ENCODE peak calls at places on chromosomes 1 and 21, in nine cellular contexts. E, B, R, F, K, P, L, I and J are unnamed samples.

GRCh38 chr1:1680031-1680911 is 12.3 kb downstream of the SLC35E2B start:
- DNase-seq in I (no peak), L (no peak), F (no peak), B (no peak), K (no peak), P (no peak), E (no peak), R (no peak), J (peak; percentile 4)

GRCh38 chr1:234932106-234932505 is 196.5 kb downstream of the TOMM20 start:
- DNase-seq in F (no peak), L (no peak), I (no peak), R (no peak), B (no peak), E (no peak), P (no peak), K (no peak), J (no peak)

GRCh38 chr1:3504151-3504822 is 49.8 kb downstream of the ARHGEF16 start:
- DNase-seq in K (no peak), F (peak; percentile 89), R (no peak), P (peak; percentile 64), E (no peak), B (peak; percentile 88), I (no peak), L (no peak), J (no peak)

GRCh38 chr1:11858968-11859871 is 475 bp upstream of the NPPB start:
- DNase-seq in K (peak; percentile 72), F (peak; percentile 49), E (no peak), I (peak; percentile 78), L (peak; percentile 69), R (peak; percentile 67), B (peak; percentile 52), P (no peak), J (peak; percentile 28)

GRCh38 chr1:14810631-14811325 is 212.3 kb downstream of the KAZN start:
- DNase-seq in K (no peak), I (no peak), F (no peak), E (no peak), R (no peak), B (no peak), P (no peak), L (no peak), J (no peak)

GRCh38 chr1:171486048-171486519 is 754 bp downstream of the PRRC2C start:
- DNase-seq in K (peak; percentile 83), P (peak; percentile 40), B (no peak), L (peak; percentile 76), I (no peak), E (peak; percentile 41), F (peak; percentile 81), R (peak; percentile 68), J (no peak)

GRCh38 chr1:211326528-211327340 is at the start of gene TRAF5:
- DNase-seq in F (peak; percentile 55), B (peak; percentile 88), L (peak; percentile 65), K (peak; percentile 65), I (peak; percentile 64), E (no peak), R (peak; percentile 72), P (peak; percentile 42), J (peak; percentile 80)

GRCh38 chr1:9449976-9450696 is 89.1 kb upstream of the SLC25A33 start:
- DNase-seq in R (no peak), P (no peak), L (no peak), B (no peak), I (no peak), E (no peak), F (no peak), K (no peak), J (no peak)

GRCh38 chr1:201112173-201112731 is at the start of gene CACNA1S:
- DNase-seq in I (no peak), P (no peak), R (no peak), E (no peak), B (peak; percentile 44), L (no peak), F (no peak), K (no peak), J (no peak)

GRCh38 chr1:8586438-8586837 is 231.0 kb downstream of the RERE start:
- DNase-seq in E (no peak), K (no peak), F (peak; percentile 44), B (no peak), I (no peak), L (no peak), R (no peak), P (no peak), J (no peak)

GRCh38 chr1:113021430-113022085 is 51.4 kb upstream of the LRIG2 start:
- DNase-seq in I (no peak), P (peak; percentile 6), R (no peak), K (peak; percentile 25), L (no peak), E (no peak), F (no peak), B (no peak), J (no peak)

GRCh38 chr1:96372881-96373280 is 348.7 kb upstream of the PTBP2 start:
- DNase-seq in L (no peak), B (no peak), E (no peak), P (no peak), I (no peak), R (no peak), F (no peak), K (no peak), J (no peak)

GRCh38 chr1:11052839-11053757 is 6.1 kb upstream of the MASP2 start:
- DNase-seq in L (peak; percentile 80), R (peak; percentile 32), K (peak; percentile 51), P (no peak), E (no peak), F (no peak), B (peak; percentile 69), I (no peak), J (peak; percentile 70)

GRCh38 chr1:234533034-234533571 is 54.1 kb upstream of the TARBP1 start:
- DNase-seq in B (no peak), L (no peak), E (peak; percentile 82), I (peak; percentile 58), F (peak; percentile 97), P (peak; percentile 73), R (no peak), K (no peak), J (no peak)

GRCh38 chr1:200107004-200107470 is 79.5 kb downstream of the NR5A2 start:
- DNase-seq in R (no peak), F (no peak), I (no peak), L (peak; percentile 25), E (no peak), B (no peak), K (no peak), P (no peak), J (no peak)

DNA sequence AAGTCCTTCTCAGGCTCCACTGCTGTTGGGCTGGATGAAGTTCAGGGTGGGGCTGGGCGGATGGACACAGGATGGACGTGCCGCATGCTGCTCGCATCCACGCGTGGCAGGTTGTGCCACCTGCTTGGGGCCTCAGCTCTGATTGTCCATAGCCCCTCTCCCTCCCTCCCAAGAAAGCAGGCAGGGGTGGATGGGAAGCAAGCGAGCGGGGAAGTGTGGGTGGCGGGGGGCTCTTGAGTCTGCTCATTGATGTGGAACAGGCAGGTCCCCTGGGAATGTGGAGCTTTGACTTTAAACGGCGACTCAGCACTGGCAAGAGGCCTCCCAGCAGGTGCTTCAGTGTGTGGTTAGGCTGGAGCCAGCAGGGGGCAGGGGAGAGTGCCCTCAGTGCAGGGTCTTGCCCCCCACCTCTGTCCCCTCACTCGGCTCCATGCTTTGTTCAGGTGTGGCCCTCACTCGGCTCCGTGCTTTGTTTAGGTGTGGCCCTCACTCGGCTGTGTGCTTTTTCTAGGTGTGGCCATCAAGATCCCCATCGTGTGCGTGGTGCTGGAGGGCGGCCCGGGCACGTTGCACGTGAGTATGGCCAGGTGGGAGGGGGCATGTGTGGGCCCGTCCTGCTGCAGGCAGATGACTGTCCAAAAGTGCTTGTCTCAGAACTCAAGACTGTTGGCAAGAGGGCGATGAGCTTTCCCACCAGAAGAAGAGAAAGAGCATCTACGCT is 23.9 kb downstream of the TRPM2 start:
- DNase-seq in I (no peak), L (peak; percentile 23), P (no peak), E (no peak), F (no peak), K (peak; percentile 50), B (peak; percentile 59), R (no peak), J (no peak)
- TF ChIP-seq CTCF in I (no peak), L (peak; percentile 66), P (no peak), E (no peak), F (no peak), K (peak; percentile 12), B (no peak), R (peak; percentile 22), J (peak; percentile 4)

GRCh38 chr1:36420409-36420808 is 22.7 kb upstream of the LSM10 start:
- DNase-seq in B (no peak), K (no peak), E (no peak), L (no peak), I (no peak), R (no peak), F (no peak), P (peak; percentile 58), J (no peak)

GRCh38 chr1:36421649-36422048 is 23.9 kb upstream of the LSM10 start:
- DNase-seq in P (no peak), L (no peak), B (no peak), I (no peak), K (no peak), R (no peak), F (no peak), E (no peak), J (no peak)

GRCh38 chr1:36419158-36419557 is 21.4 kb upstream of the LSM10 start:
- DNase-seq in F (no peak), I (no peak), L (no peak), P (no peak), R (no peak), E (no peak), B (no peak), K (no peak), J (no peak)

GRCh38 chr1:36419569-36419968 is 21.9 kb upstream of the LSM10 start:
- DNase-seq in B (no peak), P (no peak), L (no peak), E (no peak), R (no peak), K (no peak), F (peak; percentile 66), I (no peak), J (no peak)

GRCh38 chr1:36420836-36421317 is 23.2 kb upstream of the LSM10 start:
- DNase-seq in F (peak; percentile 82), R (peak; percentile 73), B (peak; percentile 92), I (peak; percentile 80), E (peak; percentile 61), P (peak; percentile 93), L (peak; percentile 89), K (peak; percentile 86), J (peak; percentile 75)
- H3K4me3 ChIP-seq in F (no peak overlapping the region), R (no peak overlapping the region), B (no peak overlapping the region), I (no peak overlapping the region), E (no peak overlapping the region), P (no peak overlapping the region), L (no peak overlapping the region), K (no peak overlapping the region), J (no peak overlapping the region)

DNA sequence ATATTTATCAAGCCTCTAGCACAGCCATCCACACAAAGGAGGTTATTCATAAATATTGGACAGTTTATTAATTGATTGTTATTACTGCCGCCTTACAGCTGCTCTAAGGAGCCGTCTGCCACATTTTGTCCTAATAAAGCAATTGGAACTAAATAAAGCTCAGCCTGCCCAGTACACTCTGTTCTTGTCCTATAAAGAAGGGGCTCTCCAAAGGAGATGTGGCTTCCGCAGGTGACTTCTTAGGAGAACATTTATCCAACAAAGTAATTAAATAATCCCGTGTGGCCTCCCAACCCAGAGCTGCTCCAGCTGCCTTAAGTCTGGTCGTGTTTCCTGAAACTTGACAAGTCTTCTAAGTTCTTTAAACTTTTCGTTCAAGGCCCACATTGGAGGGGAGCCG is 497.7 kb downstream of the NPHP4 start:
- DNase-seq in I (no peak), B (no peak), E (no peak), L (no peak), F (no peak), R (no peak), P (peak; percentile 39), K (no peak), J (no peak)
- TF ChIP-seq CTCF in I (no peak), B (no peak), E (no peak), L (no peak), F (no peak), R (no peak), P (no peak), K (no peak), J (no peak)

GRCh38 chr1:236685917-236686814 is at the start of gene ACTN2:
- DNase-seq in I (peak; percentile 27), P (no peak), F (no peak), K (peak; percentile 42), L (no peak), E (no peak), R (no peak), B (peak; percentile 79), J (peak; percentile 82)
- H3K4me3 ChIP-seq in I (no peak within 1 kb of the TSS), P (peak within 1 kb of the TSS; percentile 39), F (peak within 1 kb of the TSS; percentile 30), K (no peak within 1 kb of the TSS), L (no peak within 1 kb of the TSS), E (peak within 1 kb of the TSS; percentile 45), R (no peak within 1 kb of the TSS), B (peak within 1 kb of the TSS; percentile 53), J (peak within 1 kb of the TSS; percentile 21)